ENCODE peak calls at places on chromosomes 12 and 14, in seven cellular contexts. One of them, this sample, is unnamed.

GRCh38 chr12:122040579-122041386 is 19.1 kb downstream of the BCL7A start:
- DNase-seq in foreskin fibroblast: no peak
- DNase-seq in neural progenitor cell: no peak
- DNase-seq in fibroblast of lung: no peak
- DNase-seq in fibroblast of the aortic adventitia: no peak
- DNase-seq in astrocyte of the spinal cord: no peak
- DNase-seq in lower lobe of right lung: peak
- DNase-seq in this sample: no peak

GRCh38 chr12:110555509-110556406 is 27.4 kb downstream of the PPTC7 start:
- DNase-seq in fibroblast of lung: peak
- DNase-seq in fibroblast of the aortic adventitia: peak
- DNase-seq in neural progenitor cell: no peak
- DNase-seq in lower lobe of right lung: no peak
- DNase-seq in foreskin fibroblast: peak
- DNase-seq in astrocyte of the spinal cord: peak
- DNase-seq in this sample: peak

GRCh38 chr14:99755068-99755405 is 38.2 kb upstream of the EML1 start:
- DNase-seq in lower lobe of right lung: no peak
- DNase-seq in fibroblast of the aortic adventitia: no peak
- DNase-seq in neural progenitor cell: no peak
- DNase-seq in foreskin fibroblast: no peak
- DNase-seq in fibroblast of lung: no peak
- DNase-seq in astrocyte of the spinal cord: no peak
- DNase-seq in this sample: no peak

GRCh38 chr14:33941727-33942126 is 9.1 kb downstream of the EGLN3 start:
- DNase-seq in astrocyte of the spinal cord: no peak
- DNase-seq in foreskin fibroblast: no peak
- DNase-seq in neural progenitor cell: no peak
- DNase-seq in lower lobe of right lung: no peak
- DNase-seq in fibroblast of lung: no peak
- DNase-seq in fibroblast of the aortic adventitia: no peak
- DNase-seq in this sample: no peak

GRCh38 chr14:105273062-105273461 is 24.7 kb downstream of the BTBD6 start:
- DNase-seq in astrocyte of the spinal cord: no peak
- DNase-seq in fibroblast of lung: no peak
- DNase-seq in fibroblast of the aortic adventitia: no peak
- DNase-seq in foreskin fibroblast: no peak
- DNase-seq in lower lobe of right lung: peak
- DNase-seq in neural progenitor cell: no peak
- DNase-seq in this sample: no peak

GRCh38 chr14:81550001-81550642 is 16.5 kb upstream of the SEL1L start:
- DNase-seq in foreskin fibroblast: no peak
- DNase-seq in astrocyte of the spinal cord: no peak
- DNase-seq in fibroblast of the aortic adventitia: no peak
- DNase-seq in neural progenitor cell: no peak
- DNase-seq in lower lobe of right lung: no peak
- DNase-seq in fibroblast of lung: no peak
- DNase-seq in this sample: no peak

GRCh38 chr12:116210762-116211161 is 66.7 kb downstream of the MED13L start:
- DNase-seq in fibroblast of lung: no peak
- DNase-seq in foreskin fibroblast: no peak
- DNase-seq in neural progenitor cell: peak
- DNase-seq in astrocyte of the spinal cord: no peak
- DNase-seq in lower lobe of right lung: no peak
- DNase-seq in fibroblast of the aortic adventitia: no peak
- DNase-seq in this sample: no peak

GRCh38 chr14:73662439-73663056 is 17.8 kb downstream of the DNAL1 start:
- DNase-seq in fibroblast of the aortic adventitia: peak
- DNase-seq in lower lobe of right lung: no peak
- DNase-seq in neural progenitor cell: peak
- DNase-seq in foreskin fibroblast: peak
- DNase-seq in astrocyte of the spinal cord: peak
- DNase-seq in fibroblast of lung: peak
- DNase-seq in this sample: peak

DNA sequence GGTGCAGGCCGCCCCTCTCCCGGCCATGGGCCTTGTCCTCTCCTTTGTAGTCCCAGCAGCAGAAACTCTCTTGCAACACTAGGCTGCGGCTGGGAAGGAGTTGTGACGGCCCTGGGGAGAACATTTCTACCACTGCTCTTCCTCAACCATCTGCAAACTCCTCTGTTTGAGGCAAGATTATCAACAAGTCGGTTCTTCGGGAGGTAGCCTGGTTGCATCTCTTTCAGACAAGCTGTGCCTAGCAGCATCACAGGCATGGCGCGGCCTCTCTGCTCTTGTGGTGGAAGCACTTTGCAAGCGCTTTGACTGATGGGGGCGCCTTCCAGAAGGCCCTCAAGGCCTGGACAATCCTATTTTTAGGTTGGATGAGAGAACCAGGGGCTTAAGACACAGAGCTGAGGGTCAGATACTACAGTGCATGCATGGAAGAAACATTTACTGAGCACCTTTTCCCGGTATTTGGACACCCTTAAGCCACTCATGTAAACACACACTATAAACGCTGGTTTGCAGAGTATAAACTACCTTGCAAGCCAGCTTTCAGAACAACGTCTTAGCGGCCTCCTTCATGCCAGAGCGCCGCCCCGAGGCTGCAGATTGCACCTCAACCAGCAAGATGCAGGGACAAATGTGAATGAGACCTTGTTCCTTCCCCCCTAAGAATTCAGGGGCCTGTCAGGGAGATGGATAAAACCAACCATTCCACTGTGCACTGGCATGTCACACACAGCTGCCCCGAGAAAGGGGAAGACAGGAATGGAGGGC is 1.3 kb upstream of the PRIMA1 start:
- DNase-seq in neural progenitor cell: peak
- DNase-seq in astrocyte of the spinal cord: no peak
- DNase-seq in lower lobe of right lung: no peak
- DNase-seq in fibroblast of lung: no peak
- DNase-seq in fibroblast of the aortic adventitia: no peak
- DNase-seq in foreskin fibroblast: no peak
- DNase-seq in this sample: no peak
- TF ChIP-seq CTCF in neural progenitor cell: peak
- TF ChIP-seq CTCF in astrocyte of the spinal cord: no peak
- TF ChIP-seq CTCF in lower lobe of right lung: no peak
- TF ChIP-seq CTCF in fibroblast of lung: no peak
- TF ChIP-seq CTCF in fibroblast of the aortic adventitia: no peak
- TF ChIP-seq CTCF in foreskin fibroblast: no peak
- TF ChIP-seq CTCF in this sample: no peak

GRCh38 chr12:21939435-21939834 is 1.8 kb downstream of the ABCC9 start:
- DNase-seq in neural progenitor cell: peak
- DNase-seq in astrocyte of the spinal cord: no peak
- DNase-seq in foreskin fibroblast: no peak
- DNase-seq in lower lobe of right lung: no peak
- DNase-seq in fibroblast of the aortic adventitia: peak
- DNase-seq in fibroblast of lung: no peak
- DNase-seq in this sample: no peak

GRCh38 chr12:21940972-21941521 is at the start of gene ABCC9:
- DNase-seq in lower lobe of right lung: peak
- DNase-seq in fibroblast of the aortic adventitia: peak
- DNase-seq in neural progenitor cell: peak
- DNase-seq in foreskin fibroblast: no peak
- DNase-seq in fibroblast of lung: peak
- DNase-seq in astrocyte of the spinal cord: no peak
- DNase-seq in this sample: peak

GRCh38 chr12:21942377-21942703 is 1.1 kb upstream of the ABCC9 start:
- DNase-seq in fibroblast of lung: no peak
- DNase-seq in astrocyte of the spinal cord: no peak
- DNase-seq in foreskin fibroblast: no peak
- DNase-seq in lower lobe of right lung: peak
- DNase-seq in neural progenitor cell: no peak
- DNase-seq in fibroblast of the aortic adventitia: no peak
- DNase-seq in this sample: no peak

GRCh38 chr12:21940549-21940948 is 677 bp downstream of the ABCC9 start:
- DNase-seq in foreskin fibroblast: no peak
- DNase-seq in astrocyte of the spinal cord: no peak
- DNase-seq in lower lobe of right lung: no peak
- DNase-seq in neural progenitor cell: no peak
- DNase-seq in fibroblast of lung: no peak
- DNase-seq in fibroblast of the aortic adventitia: no peak
- DNase-seq in this sample: no peak

DNA sequence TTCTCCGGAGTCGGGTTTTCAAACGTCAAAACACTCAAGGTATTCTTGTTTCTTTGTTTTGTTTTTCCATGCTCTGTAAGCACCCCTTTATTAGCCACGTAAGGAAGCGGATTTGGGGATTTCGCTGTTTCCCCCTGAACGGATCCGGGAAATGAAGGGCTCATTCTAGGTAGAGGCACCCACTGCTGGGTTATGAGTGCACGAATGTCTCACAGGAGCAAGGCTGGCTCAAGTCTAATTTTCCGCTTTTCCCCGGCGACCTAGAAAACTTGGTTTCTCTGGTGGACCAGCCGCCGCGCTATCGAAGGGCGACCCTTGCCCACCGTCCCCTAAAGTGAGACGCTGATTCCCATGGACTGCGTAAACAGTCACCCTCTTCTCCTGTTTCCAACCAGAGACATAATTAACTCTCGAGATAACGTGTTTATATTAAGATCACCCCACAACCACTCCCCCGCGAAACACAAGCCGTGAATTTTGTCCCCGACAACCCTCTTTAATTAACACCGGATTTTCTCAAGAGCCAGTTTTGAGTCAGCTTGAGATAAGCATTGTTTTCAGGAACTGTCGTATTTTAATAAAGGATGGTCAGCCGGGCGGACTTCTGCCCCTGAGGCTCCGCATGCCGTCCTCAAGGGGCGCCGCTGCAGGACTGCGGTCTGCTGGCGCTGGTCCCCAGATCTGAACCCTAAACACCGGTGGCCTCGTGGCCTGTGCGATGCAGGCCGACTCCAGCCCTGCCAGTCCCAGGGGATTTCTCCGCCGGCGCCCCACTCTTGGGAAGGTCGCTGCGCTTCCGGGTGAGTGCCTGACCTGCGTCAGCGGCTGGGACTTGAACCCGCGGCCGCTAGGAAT is 523 bp upstream of the ABCC9 start:
- DNase-seq in neural progenitor cell: peak
- DNase-seq in lower lobe of right lung: peak
- DNase-seq in fibroblast of the aortic adventitia: peak
- DNase-seq in fibroblast of lung: peak
- DNase-seq in foreskin fibroblast: peak
- DNase-seq in astrocyte of the spinal cord: peak
- DNase-seq in this sample: peak
- H3K4me3 ChIP-seq in neural progenitor cell: peak
- H3K4me3 ChIP-seq in lower lobe of right lung: peak
- H3K4me3 ChIP-seq in fibroblast of the aortic adventitia: peak
- H3K4me3 ChIP-seq in fibroblast of lung: peak
- H3K4me3 ChIP-seq in foreskin fibroblast: peak
- H3K4me3 ChIP-seq in astrocyte of the spinal cord: peak
- H3K4me3 ChIP-seq in this sample: peak

GRCh38 chr12:127360580-127360979 is 906.4 kb upstream of the TMEM132C start:
- DNase-seq in fibroblast of the aortic adventitia: no peak
- DNase-seq in fibroblast of lung: no peak
- DNase-seq in foreskin fibroblast: no peak
- DNase-seq in astrocyte of the spinal cord: no peak
- DNase-seq in lower lobe of right lung: no peak
- DNase-seq in neural progenitor cell: no peak
- DNase-seq in this sample: no peak

GRCh38 chr12:127351481-127352010 is 915.4 kb upstream of the TMEM132C start:
- DNase-seq in neural progenitor cell: no peak
- DNase-seq in fibroblast of the aortic adventitia: no peak
- DNase-seq in fibroblast of lung: no peak
- DNase-seq in foreskin fibroblast: no peak
- DNase-seq in astrocyte of the spinal cord: no peak
- DNase-seq in lower lobe of right lung: no peak
- DNase-seq in this sample: no peak

GRCh38 chr12:127355061-127355820 is 911.7 kb upstream of the TMEM132C start:
- DNase-seq in lower lobe of right lung: no peak
- DNase-seq in neural progenitor cell: peak
- DNase-seq in fibroblast of lung: peak
- DNase-seq in fibroblast of the aortic adventitia: peak
- DNase-seq in astrocyte of the spinal cord: peak
- DNase-seq in foreskin fibroblast: peak
- DNase-seq in this sample: no peak
- TF ChIP-seq CTCF in lower lobe of right lung: peak
- TF ChIP-seq CTCF in neural progenitor cell: peak
- TF ChIP-seq CTCF in fibroblast of lung: peak
- TF ChIP-seq CTCF in fibroblast of the aortic adventitia: peak
- TF ChIP-seq CTCF in astrocyte of the spinal cord: peak
- TF ChIP-seq CTCF in foreskin fibroblast: peak
- TF ChIP-seq CTCF in this sample: peak

GRCh38 chr12:130714091-130714590 is 2.0 kb downstream of the RIMBP2 start:
- DNase-seq in astrocyte of the spinal cord: no peak
- DNase-seq in foreskin fibroblast: no peak
- DNase-seq in lower lobe of right lung: no peak
- DNase-seq in fibroblast of the aortic adventitia: no peak
- DNase-seq in fibroblast of lung: no peak
- DNase-seq in neural progenitor cell: peak
- DNase-seq in this sample: no peak

GRCh38 chr12:130716918-130717306 is 813 bp upstream of the RIMBP2 start:
- DNase-seq in astrocyte of the spinal cord: no peak
- DNase-seq in fibroblast of the aortic adventitia: no peak
- DNase-seq in neural progenitor cell: peak
- DNase-seq in lower lobe of right lung: no peak
- DNase-seq in fibroblast of lung: no peak
- DNase-seq in foreskin fibroblast: no peak
- DNase-seq in this sample: no peak

GRCh38 chr12:130714591-130715149 is 1.4 kb downstream of the RIMBP2 start:
- DNase-seq in neural progenitor cell: peak
- DNase-seq in fibroblast of lung: no peak
- DNase-seq in lower lobe of right lung: no peak
- DNase-seq in fibroblast of the aortic adventitia: no peak
- DNase-seq in astrocyte of the spinal cord: no peak
- DNase-seq in foreskin fibroblast: no peak
- DNase-seq in this sample: no peak

GRCh38 chr12:130715996-130716917 is at the start of gene RIMBP2:
- DNase-seq in foreskin fibroblast: peak
- DNase-seq in neural progenitor cell: peak
- DNase-seq in fibroblast of the aortic adventitia: peak
- DNase-seq in astrocyte of the spinal cord: no peak
- DNase-seq in lower lobe of right lung: no peak
- DNase-seq in fibroblast of lung: peak
- DNase-seq in this sample: peak

GRCh38 chr12:130715150-130715995 is 726 bp downstream of the RIMBP2 start:
- DNase-seq in lower lobe of right lung: no peak
- DNase-seq in fibroblast of the aortic adventitia: no peak
- DNase-seq in astrocyte of the spinal cord: no peak
- DNase-seq in foreskin fibroblast: no peak
- DNase-seq in neural progenitor cell: peak
- DNase-seq in fibroblast of lung: no peak
- DNase-seq in this sample: no peak
- H3K4me3 ChIP-seq in lower lobe of right lung: peak
- H3K4me3 ChIP-seq in fibroblast of the aortic adventitia: peak
- H3K4me3 ChIP-seq in astrocyte of the spinal cord: no peak
- H3K4me3 ChIP-seq in foreskin fibroblast: no peak
- H3K4me3 ChIP-seq in neural progenitor cell: peak
- H3K4me3 ChIP-seq in fibroblast of lung: no peak
- H3K4me3 ChIP-seq in this sample: no peak

This sample was measured in cardiac fibroblast.